ENCODE peak calls at places on chromosomes 2 and 18, in four cellular contexts. A is endothelial cell of umbilical vein, L is K562, W is HepG2. U is an unnamed sample.

GRCh38 chr18:70380915-70381896 is 92.4 kb downstream of the SOCS6 start:
- DNase-seq in A (no peak), L (peak; percentile 70), W (peak; percentile 98), U (peak; percentile 90)

GRCh38 chr18:22278798-22279197 is 109.4 kb downstream of the GATA6 start:
- DNase-seq in L (no peak), W (no peak), A (no peak), U (no peak)

GRCh38 chr2:95266781-95267430 is 7.3 kb upstream of the PROM2 start:
- DNase-seq in L (no peak), A (no peak), W (no peak), U (no peak)

GRCh38 chr2:162748566-162749215 is 89.9 kb downstream of the KCNH7 start:
- DNase-seq in W (no peak), L (no peak), A (no peak), U (no peak)

GRCh38 chr2:196277002-196277401 is 105.6 kb upstream of the STK17B start:
- DNase-seq in L (peak; percentile 23), A (peak; percentile 46), W (no peak), U (no peak)

GRCh38 chr2:72149556-72150156 is 2.0 kb upstream of the CYP26B1 start:
- DNase-seq in L (no peak), W (no peak), A (peak; percentile 26), U (no peak)

GRCh38 chr2:237874585-237875161 is 15.2 kb downstream of the RAMP1 start:
- DNase-seq in L (no peak), W (no peak), A (no peak), U (no peak)

GRCh38 chr2:80168801-80169200 is 135.8 kb downstream of the LRRTM1 start:
- DNase-seq in A (no peak), L (peak; percentile 72), W (no peak), U (no peak)

GRCh38 chr2:39266906-39267434 is 23.2 kb upstream of the CDKL4 start:
- DNase-seq in A (no peak), L (no peak), W (no peak), U (no peak)

GRCh38 chr18:54387631-54388030 is 29.9 kb downstream of the C18orf54 start:
- DNase-seq in L (no peak), W (no peak), A (no peak), U (no peak)

GRCh38 chr2:8135051-8135675 is 546.7 kb upstream of the ID2 start:
- DNase-seq in L (no peak), A (no peak), W (no peak), U (no peak)

GRCh38 chr18:5057348-5058012 is 139.6 kb downstream of the AKAIN1 start:
- DNase-seq in L (peak; percentile 68), A (peak; percentile 50), W (peak; percentile 52), U (peak; percentile 33)

GRCh38 chr2:237195396-237196119 is 109.9 kb downstream of the COPS8 start:
- DNase-seq in A (no peak), W (no peak), L (no peak), U (no peak)

GRCh38 chr2:46299365-46300263 is 2.4 kb downstream of the EPAS1 start:
- DNase-seq in W (peak; percentile 58), A (peak; percentile 73), L (peak; percentile 45), U (peak; percentile 81)

GRCh38 chr2:120670371-120670770 is 65.3 kb upstream of the GLI2 start:
- DNase-seq in L (no peak), A (no peak), W (no peak), U (no peak)

GRCh38 chr2:150274108-150274507 is 213.4 kb downstream of the RND3 start:
- DNase-seq in W (no peak), A (no peak), L (no peak), U (no peak)

GRCh38 chr2:11100130-11100529 is 55.1 kb upstream of the SLC66A3 start:
- DNase-seq in L (no peak), W (no peak), A (no peak), U (no peak)

GRCh38 chr18:24470805-24471204 is 10.4 kb downstream of the HRH4 start:
- DNase-seq in W (no peak), A (no peak), L (no peak), U (no peak)

GRCh38 chr2:4618141-4618540 is 914.8 kb downstream of the DCDC2C start:
- DNase-seq in L (no peak), W (no peak), A (no peak), U (no peak)

GRCh38 chr2:55136138-55136541 is 85.9 kb upstream of the RTN4 start:
- DNase-seq in L (no peak), A (no peak), W (no peak), U (peak; percentile 68)

GRCh38 chr2:61538920-61539559 is 884 bp upstream of the XPO1 start:
- DNase-seq in W (peak; percentile 54), L (no peak), A (peak; percentile 66), U (peak; percentile 39)

GRCh38 chr2:155965415-155966070 is 367.0 kb downstream of the NR4A2 start:
- DNase-seq in A (no peak), W (no peak), L (peak; percentile 3), U (no peak)

GRCh38 chr18:13541621-13542519 is 184.5 kb downstream of the FAM210A start:
- DNase-seq in L (no peak), A (no peak), W (peak; percentile 98), U (peak; percentile 84)

GRCh38 chr2:241035818-241036396 is 37.5 kb downstream of the SNED1 start:
- DNase-seq in L (no peak), W (no peak), A (no peak), U (no peak)

GRCh38 chr2:232129483-232129882 is 168.0 kb downstream of the DIS3L2 start:
- DNase-seq in L (no peak), W (peak; percentile 8), A (no peak), U (no peak)

GRCh38 chr2:229346801-229347540 is 75.9 kb upstream of the PID1 start:
- DNase-seq in A (no peak), L (no peak), W (no peak), U (no peak)

GRCh38 chr2:85288244-85288725 is 39.5 kb downstream of the TGOLN2 start:
- DNase-seq in W (no peak), A (no peak), L (no peak), U (no peak)

GRCh38 chr2:85421706-85422457 is 3.4 kb downstream of the SH2D6 start:
- DNase-seq in L (peak; percentile 78), A (no peak), W (no peak), U (no peak)

GRCh38 chr2:229408356-229408755 is 137.3 kb upstream of the PID1 start:
- DNase-seq in A (peak; percentile 35), L (no peak), W (peak; percentile 30), U (peak; percentile 40)

GRCh38 chr2:130371723-130372054 is 15.8 kb downstream of the PTPN18 start:
- DNase-seq in L (no peak), W (no peak), A (no peak), U (no peak)

GRCh38 chr2:118103963-118104942 is 16.0 kb downstream of the INSIG2 start:
- DNase-seq in A (no peak), W (no peak), L (no peak), U (no peak)

GRCh38 chr2:45263147-45263546 is 253.9 kb upstream of the SIX2 start:
- DNase-seq in W (no peak), A (peak; percentile 93), L (no peak), U (no peak)

DNA sequence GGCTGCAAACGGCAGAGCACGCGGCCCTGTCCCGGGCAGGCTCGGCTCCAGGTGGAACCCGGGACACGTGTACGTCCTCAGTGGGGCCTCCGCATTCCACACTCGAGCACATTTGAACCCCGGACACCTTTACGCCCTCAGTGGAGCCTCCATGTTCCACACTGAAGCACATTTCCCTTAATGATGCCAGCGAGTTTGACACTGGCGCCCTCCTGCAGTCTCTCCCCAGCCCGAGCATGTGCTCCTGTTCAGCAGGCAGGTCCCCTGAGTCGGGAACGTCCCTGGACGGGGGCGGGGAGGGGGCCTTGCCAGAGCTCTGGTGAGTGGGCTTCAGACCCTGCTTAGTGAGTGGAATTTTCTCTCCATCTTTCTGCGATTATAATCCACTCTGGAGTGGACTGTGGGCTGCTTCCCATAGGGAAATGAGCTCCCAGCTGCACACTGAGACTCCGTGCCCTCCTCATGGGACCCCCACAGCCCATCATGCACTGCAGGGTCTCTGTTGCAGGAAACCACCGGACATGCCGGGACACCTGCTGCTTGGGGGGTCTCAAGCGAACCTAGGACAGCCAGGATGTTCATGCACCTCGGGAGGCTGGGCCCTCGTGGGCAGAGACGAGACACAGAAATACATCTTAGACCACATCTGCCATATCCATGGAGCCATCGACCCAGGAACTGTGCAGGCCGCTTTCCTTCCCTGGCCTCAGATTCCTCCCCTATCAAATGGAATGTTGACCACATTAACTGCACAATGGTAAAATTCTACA is 70.3 kb upstream of the SNTG2 start:
- DNase-seq in W (no peak), A (no peak), L (no peak), U (peak; percentile 12)
- H3K9ac ChIP-seq in W (no peak overlapping the region), A (no peak overlapping the region), L (no peak overlapping the region), U (no peak overlapping the region)

DNA sequence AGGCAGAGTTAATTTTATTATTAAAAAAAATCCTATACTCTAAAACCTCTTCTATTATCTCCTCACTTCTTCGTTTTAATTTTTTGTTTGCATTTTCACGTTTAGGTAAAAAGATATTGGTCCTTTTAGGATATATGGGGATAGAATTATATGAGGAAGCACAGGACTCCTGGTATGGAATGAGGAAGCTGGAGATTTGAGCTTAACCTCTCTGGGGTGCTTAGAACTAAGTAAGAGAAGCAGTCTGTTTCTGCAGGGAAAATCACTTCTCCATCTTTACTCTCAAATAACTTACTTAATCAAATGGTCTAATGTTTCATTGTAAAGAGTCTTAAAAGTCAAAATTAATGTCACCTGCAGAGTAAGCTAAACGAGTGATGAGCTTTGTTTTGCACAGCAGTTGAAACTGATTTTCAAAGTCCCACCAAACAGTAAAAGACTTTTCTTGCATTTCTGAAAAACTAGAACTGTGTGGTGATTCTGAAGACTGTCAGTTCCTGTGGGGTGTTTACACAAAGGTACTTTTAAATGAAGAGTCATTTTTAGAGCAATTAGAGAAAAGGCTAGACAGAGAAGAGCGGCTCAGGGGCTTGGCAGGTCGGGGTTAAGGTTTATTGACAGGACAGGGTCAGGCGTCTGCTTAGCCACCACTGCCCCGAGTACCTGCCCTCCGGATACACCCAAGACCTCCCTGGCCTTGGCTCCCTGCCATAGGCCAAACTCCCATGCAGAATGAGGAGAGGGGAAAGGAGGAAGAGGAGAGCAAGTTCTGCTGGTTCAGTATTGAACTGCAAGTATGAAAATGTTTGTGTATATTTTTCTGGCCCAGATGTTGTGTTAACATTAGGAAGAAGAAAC is 21.6 kb downstream of the METAP1D start:
- DNase-seq in A (no peak), W (peak; percentile 78), L (peak; percentile 60), U (no peak)
- H3K4me1 ChIP-seq in A (no peaks in the 10 kb centered on the region), W (peaks cover 15% of the 10 kb centered on the region), L (peaks cover 3% of the 10 kb centered on the region), U (no peaks in the 10 kb centered on the region)

DNA sequence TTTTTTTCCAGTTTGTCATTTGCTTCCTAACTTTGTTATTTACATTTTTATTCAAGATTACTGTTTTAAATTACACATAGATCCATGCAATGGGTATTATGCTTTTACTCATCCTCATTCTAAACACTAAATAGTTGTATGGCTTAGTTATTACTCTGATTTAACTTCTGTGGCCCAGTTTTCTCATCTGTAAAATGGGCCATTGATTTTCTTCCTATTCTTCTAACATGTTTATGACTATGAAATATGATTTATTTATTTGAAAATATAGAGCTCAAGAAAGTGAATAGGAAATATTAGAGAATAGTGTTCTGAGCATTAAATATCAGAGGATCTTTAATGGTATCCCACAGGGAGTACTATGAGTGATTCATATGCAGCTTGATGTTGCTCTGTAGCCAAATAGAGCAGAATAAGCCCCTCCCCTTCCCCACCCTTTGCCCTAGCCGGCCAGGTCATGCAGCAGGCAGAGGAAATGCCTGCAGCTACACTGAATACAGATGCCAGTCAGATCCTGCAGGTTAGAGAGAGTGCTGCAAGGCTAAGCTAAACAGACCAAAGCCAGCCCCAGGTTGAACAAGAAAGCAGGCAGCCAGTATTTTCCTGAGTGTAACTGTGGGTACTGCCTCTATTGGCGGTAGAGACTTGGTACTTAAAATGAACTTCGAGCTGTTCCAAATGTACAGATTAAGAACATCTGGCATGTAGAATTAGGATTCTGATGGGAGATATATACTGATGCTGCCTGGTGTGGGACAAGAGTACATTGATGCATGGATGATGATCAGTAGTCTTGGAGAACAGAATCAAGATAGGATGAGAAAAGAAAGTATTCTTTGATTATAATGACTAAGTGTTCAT is 11.7 kb upstream of the ACYP2 start:
- DNase-seq in A (peak; percentile 91), W (peak; percentile 79), L (peak; percentile 38), U (peak; percentile 56)
- H3K9ac ChIP-seq in A (no peak overlapping the region), W (no peak overlapping the region), L (no peak overlapping the region), U (no peak overlapping the region)

GRCh38 chr18:55509631-55510372 is 78.2 kb downstream of the TCF4 start:
- DNase-seq in A (peak; percentile 91), W (no peak), L (peak; percentile 10), U (no peak)
- H3K4me1 ChIP-seq in A (peaks cover 60% of the 10 kb centered on the region), W (no peaks in the 10 kb centered on the region), L (no peaks in the 10 kb centered on the region), U (no peaks in the 10 kb centered on the region)